ENCODE peak calls at places on chromosomes 5 and 9, in five cellular contexts. D is effector memory CD4-positive, alpha-beta T cell; E is astrocyte of the spinal cord; K is A549; H is GM12878. B is an unnamed sample.

GRCh38 chr5:142143878-142144277 is 35.3 kb downstream of the NDFIP1 start:
- DNase-seq in D (no peak), E (peak), K (peak), H (no peak), B (no peak)

GRCh38 chr9:136691316-136692189 is 4.3 kb upstream of the AGPAT2 start:
- DNase-seq in D (no peak), E (no peak), K (no peak), H (no peak), B (no peak)

GRCh38 chr9:82404484-82405280 is 416.1 kb downstream of the SPATA31D1 start:
- DNase-seq in D (no peak), E (peak), K (no peak), H (no peak), B (peak)

GRCh38 chr5:116377276-116378006 is 197.2 kb downstream of the SEMA6A start:
- DNase-seq in D (no peak), E (no peak), K (no peak), H (no peak), B (no peak)

GRCh38 chr5:179833056-179833708 is 12.5 kb downstream of the SQSTM1 start:
- DNase-seq in D (no peak), E (no peak), K (no peak), H (no peak), B (no peak)

GRCh38 chr9:129708799-129709198 is 43.4 kb downstream of the PRRX2 start:
- DNase-seq in D (no peak), E (no peak), K (no peak), H (no peak), B (peak)

GRCh38 chr9:69931340-69931739 is 110.7 kb downstream of the CFAP95 start:
- DNase-seq in D (no peak), E (no peak), K (no peak), H (no peak), B (peak)

GRCh38 chr5:155839251-155840037 is 487.5 kb upstream of the SGCD start:
- DNase-seq in D (no peak), E (no peak), K (peak), H (no peak), B (no peak)

GRCh38 chr9:104881991-104882555 is 45.9 kb downstream of the ABCA1 start:
- DNase-seq in D (no peak), E (no peak), K (no peak), H (no peak), B (no peak)

GRCh38 chr5:5318426-5319205 is 103.9 kb upstream of the ICE1 start:
- DNase-seq in D (no peak), E (peak), K (no peak), H (no peak), B (no peak)

DNA sequence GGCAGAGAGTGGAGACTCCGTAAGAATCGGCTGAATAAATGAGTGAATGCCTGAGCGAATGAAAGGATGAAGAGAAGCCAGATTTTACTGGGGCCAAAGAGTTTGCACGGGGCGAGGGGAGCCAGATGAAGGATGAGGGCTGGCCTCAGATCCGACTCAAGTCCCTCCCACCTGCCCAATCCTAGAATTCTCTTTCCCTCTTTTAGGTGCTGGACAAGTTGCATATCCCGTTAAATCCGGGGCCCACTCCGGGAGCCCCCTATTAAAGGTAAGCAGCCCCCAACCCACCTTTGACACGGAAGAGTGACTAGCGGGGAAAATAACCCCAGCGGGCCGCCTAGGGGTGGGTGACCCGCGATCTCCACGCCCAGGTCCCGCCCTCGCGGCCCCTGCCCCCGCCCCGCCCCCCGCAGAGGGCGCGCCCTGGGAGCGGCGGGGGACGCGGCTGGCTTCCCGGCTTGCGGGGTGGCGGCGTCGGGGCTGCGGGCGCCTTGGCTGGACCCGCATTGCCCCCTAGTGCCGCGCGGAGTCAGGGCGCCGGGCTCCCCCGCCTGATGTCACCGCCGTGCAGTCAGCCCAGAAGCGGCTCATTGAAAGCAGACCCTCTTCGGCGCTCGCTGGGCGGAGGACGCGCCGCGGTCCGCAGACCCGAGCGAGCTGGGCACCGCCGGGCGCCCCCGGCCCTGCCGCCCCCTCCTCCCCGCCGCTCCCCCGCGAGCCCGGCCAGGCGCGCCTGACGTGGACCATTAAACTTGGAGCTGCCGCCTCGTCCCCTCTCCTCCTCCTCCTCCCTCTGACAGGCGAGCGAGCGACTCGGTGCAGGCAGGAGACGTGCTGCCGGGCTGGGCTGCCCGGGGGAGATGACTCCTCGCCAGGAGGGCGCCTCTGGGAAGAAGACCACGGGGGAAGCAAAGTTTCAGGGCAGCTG is at the start of gene ADRA1B:
- DNase-seq in D (peak), E (peak), K (peak), H (no peak), B (peak)
- H3K4me3 ChIP-seq in D (no peak), E (peak), K (peak), H (no peak), B (peak)

DNA sequence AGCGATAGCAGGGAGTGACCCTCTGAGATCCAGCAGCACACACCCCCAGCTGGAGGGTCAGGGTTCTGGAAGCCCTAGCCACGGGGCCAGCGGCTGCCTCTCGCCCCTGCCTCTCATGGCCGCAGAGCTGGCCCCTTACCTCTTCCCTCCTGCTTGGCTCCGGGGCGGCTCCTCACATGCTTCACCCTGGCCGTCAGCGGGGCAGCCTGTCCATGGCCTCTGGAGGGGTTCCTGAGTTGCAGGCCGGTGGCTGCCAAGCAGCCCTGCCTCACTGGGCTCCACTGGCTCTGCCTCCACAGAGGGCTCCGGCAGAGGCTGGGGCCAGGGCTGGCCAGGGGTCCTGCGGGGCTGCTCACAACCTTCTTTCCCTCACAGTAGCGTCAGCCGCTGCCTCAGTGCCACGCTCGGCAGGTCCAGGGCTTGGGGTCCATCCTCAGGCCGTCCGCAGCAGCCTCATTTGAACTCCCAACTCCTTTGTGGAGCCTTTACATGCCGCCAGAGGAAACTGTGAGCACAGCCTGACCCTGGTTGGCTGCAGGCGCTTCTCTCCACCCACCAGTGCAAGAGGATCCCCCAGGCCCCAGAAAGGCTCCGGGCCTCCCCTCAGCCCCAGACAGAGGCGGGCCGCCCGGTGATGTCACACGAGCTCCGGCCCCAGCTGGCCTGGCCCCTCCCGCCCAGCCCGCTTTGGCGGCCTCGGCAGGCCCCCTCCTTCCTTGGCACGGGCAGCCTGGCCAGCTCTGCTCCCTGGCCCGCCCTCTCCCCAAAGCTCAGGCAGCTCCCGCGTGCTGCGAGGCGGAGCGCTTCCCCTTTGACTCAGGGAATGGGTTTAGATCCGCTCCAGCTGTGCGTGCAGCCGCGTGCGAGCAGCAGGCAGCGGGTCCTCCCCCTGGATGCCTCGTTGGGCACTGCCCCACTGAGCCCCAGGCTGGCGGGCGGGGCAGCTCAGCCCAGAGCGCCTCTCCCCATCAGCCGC is at the start of gene ANGPTL2:
- DNase-seq in D (no peak), E (peak), K (no peak), H (no peak), B (peak)
- H3K4me3 ChIP-seq in D (no peak), E (peak), K (no peak), H (no peak), B (peak)

GRCh38 chr5:150317048-150318003 is 14.6 kb upstream of the ARSI start:
- DNase-seq in D (no peak), E (peak), K (peak), H (no peak), B (peak)
- H3K4me3 ChIP-seq in D (no peak), E (no peak), K (no peak), H (no peak), B (no peak)

GRCh38 chr9:96877269-96877668 is 23.0 kb upstream of the ZNF782 start:
- DNase-seq in D (no peak), E (no peak), K (no peak), H (no peak), B (no peak)
- H3K4me3 ChIP-seq in D (no peak), E (peak), K (no peak), H (no peak), B (no peak)

GRCh38 chr9:128249914-128250838 is 25.6 kb downstream of the GOLGA2 start:
- DNase-seq in D (peak), E (peak), K (peak), H (peak), B (peak)
- H3K4me3 ChIP-seq in D (peak), E (peak), K (no peak), H (peak), B (peak)

DNA sequence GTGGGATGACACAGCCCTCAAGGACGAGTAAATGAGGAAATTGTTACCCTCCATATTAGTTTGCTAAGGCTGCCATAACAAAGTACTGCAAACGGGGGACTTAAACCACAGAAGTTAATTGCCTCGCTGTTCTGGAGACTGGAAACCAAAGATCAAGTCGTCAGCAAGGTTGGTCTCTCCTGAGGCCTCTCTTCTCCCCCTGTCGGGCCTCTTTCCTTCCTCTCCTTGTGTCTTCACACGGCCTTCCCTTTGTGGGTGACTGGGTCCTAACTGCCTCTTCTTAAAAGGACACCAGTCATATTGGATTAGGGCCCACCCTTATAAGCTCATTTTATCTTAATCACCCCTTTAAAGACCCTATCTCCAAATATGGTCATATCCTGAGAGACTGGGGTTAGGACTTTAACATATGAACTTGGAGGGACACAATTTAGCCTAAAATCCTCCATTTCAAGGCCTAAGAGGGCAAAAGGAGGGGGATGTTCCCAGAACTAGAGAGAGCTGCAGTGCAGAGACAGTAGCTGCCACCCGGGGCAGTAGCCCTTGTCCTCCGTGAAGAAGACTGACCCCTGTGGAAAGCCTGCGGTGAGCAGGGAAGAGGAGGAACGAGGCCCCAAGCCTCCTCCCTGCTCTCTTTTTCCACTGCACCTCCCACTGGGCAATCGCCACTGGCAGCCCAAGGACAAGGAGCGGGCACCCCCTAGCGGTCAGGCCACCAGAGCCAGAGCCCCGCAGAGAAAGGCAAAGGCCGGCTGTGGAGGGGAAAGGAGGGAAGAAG is 35.0 kb downstream of the CFAP90 start:
- DNase-seq in D (peak), E (peak), K (peak), H (peak), B (peak)
- H3K4me3 ChIP-seq in D (no peak), E (no peak), K (no peak), H (no peak), B (no peak)

DNA sequence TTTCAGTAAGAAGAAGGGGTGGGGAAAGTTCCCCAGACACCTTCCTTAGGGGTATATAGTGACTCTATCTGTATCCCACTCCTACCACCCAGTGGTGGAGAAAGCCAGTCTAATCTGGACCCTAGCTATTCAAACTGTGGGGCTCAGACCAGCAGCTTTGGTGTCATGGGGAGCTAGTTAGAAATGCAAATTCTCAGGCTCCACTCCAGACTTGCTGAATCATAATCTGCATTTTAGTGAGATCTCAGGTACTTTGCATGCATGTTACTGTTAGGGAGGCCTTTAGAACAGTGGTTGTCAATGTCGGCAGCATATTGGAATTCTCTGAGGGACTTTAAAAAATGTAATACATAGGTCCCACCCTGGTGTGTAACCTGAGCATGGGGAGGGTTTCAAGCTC is 12.1 kb upstream of the GM2A start:
- DNase-seq in D (no peak), E (no peak), K (no peak), H (no peak), B (no peak)
- H3K4me3 ChIP-seq in D (no peak), E (no peak), K (no peak), H (no peak), B (no peak)

DNA sequence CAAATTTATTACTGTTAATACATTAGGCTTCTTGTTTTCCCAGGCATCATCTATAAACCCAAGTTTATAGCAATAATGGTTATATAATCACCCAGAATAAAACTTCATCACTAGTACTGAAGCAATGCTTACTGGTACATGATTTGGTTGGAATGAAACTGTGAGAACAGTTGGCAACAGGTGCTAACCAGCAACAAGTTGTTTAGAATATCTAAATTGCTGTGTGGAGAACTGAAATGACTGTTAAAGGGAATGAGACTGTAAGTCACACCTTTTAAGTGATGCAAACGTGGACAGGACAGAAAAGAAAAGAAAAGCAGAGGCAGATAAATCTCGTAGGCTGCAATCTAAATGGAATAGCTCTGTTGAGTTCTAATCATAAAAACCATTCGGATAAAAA is 2.5 kb downstream of the YIPF5 start:
- DNase-seq in D (no peak), E (no peak), K (no peak), H (no peak), B (no peak)
- H3K4me3 ChIP-seq in D (no peak), E (no peak), K (no peak), H (peak), B (peak)

GRCh38 chr9:91004992-91005391 is 203.4 kb downstream of the SYK start:
- DNase-seq in D (no peak), E (no peak), K (no peak), H (no peak), B (no peak)
- H3K4me3 ChIP-seq in D (no peak), E (no peak), K (no peak), H (no peak), B (no peak)

GRCh38 chr9:33472171-33472920 is 1.4 kb downstream of the NOL6 start:
- DNase-seq in D (no peak), E (no peak), K (no peak), H (no peak), B (no peak)
- H3K4me3 ChIP-seq in D (no peak), E (peak), K (peak), H (peak), B (peak)

B was measured in foreskin fibroblast.